ENCODE peak calls at places on chromosomes 5 and 9, in five cellular contexts. U, O, M, V and D are unnamed samples.

GRCh38 chr9:15253197-15253596 is 53.8 kb downstream of the TTC39B start:
- DNase-seq in U (no peak), O (no peak), M (no peak), V (no peak), D (no peak)

GRCh38 chr5:168350315-168350714 is 58.9 kb downstream of the WWC1 start:
- DNase-seq in U (no peak), O (no peak), M (no peak), V (no peak), D (no peak)

GRCh38 chr9:123360161-123361085 is 4.4 kb downstream of the CRB2 start:
- DNase-seq in U (peak), O (no peak), M (no peak), V (no peak), D (no peak)

GRCh38 chr9:120378680-120379079 is 201.3 kb downstream of the CDK5RAP2 start:
- DNase-seq in U (no peak), O (no peak), M (no peak), V (no peak), D (no peak)

GRCh38 chr5:169395136-169395535 is 94.2 kb upstream of the SLIT3 start:
- DNase-seq in U (no peak), O (peak), M (no peak), V (no peak), D (no peak)

GRCh38 chr5:10636363-10637142 is 72.7 kb downstream of the ANKRD33B start:
- DNase-seq in U (no peak), O (no peak), M (no peak), V (no peak), D (no peak)

GRCh38 chr5:38997579-38997978 is 76.6 kb downstream of the RICTOR start:
- DNase-seq in U (no peak), O (no peak), M (no peak), V (no peak), D (no peak)

GRCh38 chr9:18896531-18897179 is 136.4 kb downstream of the SAXO1 start:
- DNase-seq in U (no peak), O (peak), M (no peak), V (no peak), D (no peak)

GRCh38 chr9:72041369-72041768 is 19.0 kb downstream of the C9orf57 start:
- DNase-seq in U (no peak), O (no peak), M (no peak), V (no peak), D (no peak)

GRCh38 chr5:65041296-65042158 is 272.8 kb downstream of the CWC27 start:
- DNase-seq in U (no peak), O (no peak), M (no peak), V (no peak), D (no peak)

GRCh38 chr5:32285489-32286138 is 27.1 kb downstream of the MTMR12 start:
- DNase-seq in U (no peak), O (no peak), M (no peak), V (no peak), D (no peak)

GRCh38 chr9:121924700-121925099 is 168.4 kb downstream of the TTLL11 start:
- DNase-seq in U (no peak), O (no peak), M (no peak), V (no peak), D (no peak)

GRCh38 chr5:81922790-81923398 is 48.9 kb upstream of the ATG10 start:
- DNase-seq in U (no peak), O (no peak), M (no peak), V (no peak), D (no peak)

GRCh38 chr5:168031614-168032013 is 259.8 kb upstream of the WWC1 start:
- DNase-seq in U (no peak), O (no peak), M (no peak), V (no peak), D (no peak)

GRCh38 chr9:77374266-77374665 is 196.9 kb downstream of the VPS13A start:
- DNase-seq in U (no peak), O (no peak), M (no peak), V (no peak), D (no peak)

GRCh38 chr5:138601444-138601843 is 26.2 kb upstream of the HSPA9 start:
- DNase-seq in U (no peak), O (peak), M (no peak), V (no peak), D (no peak)

GRCh38 chr5:9845185-9845584 is 215.0 kb upstream of the TAS2R1 start:
- DNase-seq in U (no peak), O (no peak), M (no peak), V (no peak), D (no peak)

GRCh38 chr5:131423056-131423455 is 159.2 kb downstream of the CDC42SE2 start:
- DNase-seq in U (no peak), O (no peak), M (no peak), V (peak), D (no peak)

GRCh38 chr5:135560858-135561257 is 17.9 kb downstream of the CXCL14 start:
- DNase-seq in U (peak), O (peak), M (peak), V (peak), D (peak)

GRCh38 chr9:125525846-125526619 is 181.0 kb downstream of the MAPKAP1 start:
- DNase-seq in U (no peak), O (no peak), M (no peak), V (no peak), D (no peak)

GRCh38 chr9:136906251-136906650 is 19.9 kb downstream of the TRAF2 start:
- DNase-seq in U (no peak), O (no peak), M (no peak), V (no peak), D (no peak)

GRCh38 chr9:123335227-123335985 is 20.6 kb upstream of the CRB2 start:
- DNase-seq in U (no peak), O (peak), M (no peak), V (no peak), D (no peak)

GRCh38 chr9:120742951-120743416 is 28.7 kb upstream of the MEGF9 start:
- DNase-seq in U (no peak), O (peak), M (peak), V (peak), D (no peak)

GRCh38 chr9:12739014-12739413 is 35.8 kb upstream of the LURAP1L start:
- DNase-seq in U (no peak), O (peak), M (no peak), V (no peak), D (no peak)

GRCh38 chr9:129338701-129339445 is 160.8 kb upstream of the IER5L start:
- DNase-seq in U (no peak), O (no peak), M (no peak), V (no peak), D (no peak)

GRCh38 chr5:40877371-40877988 is 31.8 kb upstream of the C7 start:
- DNase-seq in U (no peak), O (peak), M (peak), V (no peak), D (no peak)

GRCh38 chr9:1869843-1870242 is 145.3 kb upstream of the SMARCA2 start:
- DNase-seq in U (peak), O (peak), M (peak), V (peak), D (no peak)

GRCh38 chr5:14816374-14816998 is 55.1 kb downstream of the ANKH start:
- DNase-seq in U (no peak), O (peak), M (no peak), V (no peak), D (no peak)

GRCh38 chr5:133921069-133921468 is 47.4 kb downstream of the C5orf15 start:
- DNase-seq in U (no peak), O (no peak), M (no peak), V (no peak), D (no peak)

GRCh38 chr9:99822596-99823391 is 1.1 kb downstream of the NR4A3 start:
- DNase-seq in U (peak), O (peak), M (no peak), V (peak), D (no peak)

GRCh38 chr9:116901260-116901659 is 214.2 kb downstream of the TRIM32 start:
- DNase-seq in U (no peak), O (peak), M (no peak), V (no peak), D (no peak)

GRCh38 chr5:131536211-131536826 is 98.7 kb downstream of the RAPGEF6 start:
- DNase-seq in U (no peak), O (no peak), M (no peak), V (no peak), D (no peak)

GRCh38 chr9:130201399-130201873 is 29.2 kb downstream of the NCS1 start:
- DNase-seq in U (no peak), O (no peak), M (no peak), V (no peak), D (no peak)

GRCh38 chr5:112125910-112126309 is 293.2 kb downstream of the EPB41L4A start:
- DNase-seq in U (no peak), O (no peak), M (no peak), V (no peak), D (no peak)

GRCh38 chr5:172370648-172371248 is 83.6 kb downstream of the SH3PXD2B start:
- DNase-seq in U (no peak), O (peak), M (peak), V (peak), D (no peak)

GRCh38 chr9:137970686-137971476 is 93.3 kb downstream of the CACNA1B start:
- DNase-seq in U (no peak), O (no peak), M (no peak), V (no peak), D (no peak)

GRCh38 chr5:73437126-73438047 is 11.2 kb downstream of the FOXD1 start:
- DNase-seq in U (no peak), O (peak), M (peak), V (peak), D (no peak)
- H3K4me3 ChIP-seq in U (peak), O (peak), M (peak), V (peak), D (peak)

DNA sequence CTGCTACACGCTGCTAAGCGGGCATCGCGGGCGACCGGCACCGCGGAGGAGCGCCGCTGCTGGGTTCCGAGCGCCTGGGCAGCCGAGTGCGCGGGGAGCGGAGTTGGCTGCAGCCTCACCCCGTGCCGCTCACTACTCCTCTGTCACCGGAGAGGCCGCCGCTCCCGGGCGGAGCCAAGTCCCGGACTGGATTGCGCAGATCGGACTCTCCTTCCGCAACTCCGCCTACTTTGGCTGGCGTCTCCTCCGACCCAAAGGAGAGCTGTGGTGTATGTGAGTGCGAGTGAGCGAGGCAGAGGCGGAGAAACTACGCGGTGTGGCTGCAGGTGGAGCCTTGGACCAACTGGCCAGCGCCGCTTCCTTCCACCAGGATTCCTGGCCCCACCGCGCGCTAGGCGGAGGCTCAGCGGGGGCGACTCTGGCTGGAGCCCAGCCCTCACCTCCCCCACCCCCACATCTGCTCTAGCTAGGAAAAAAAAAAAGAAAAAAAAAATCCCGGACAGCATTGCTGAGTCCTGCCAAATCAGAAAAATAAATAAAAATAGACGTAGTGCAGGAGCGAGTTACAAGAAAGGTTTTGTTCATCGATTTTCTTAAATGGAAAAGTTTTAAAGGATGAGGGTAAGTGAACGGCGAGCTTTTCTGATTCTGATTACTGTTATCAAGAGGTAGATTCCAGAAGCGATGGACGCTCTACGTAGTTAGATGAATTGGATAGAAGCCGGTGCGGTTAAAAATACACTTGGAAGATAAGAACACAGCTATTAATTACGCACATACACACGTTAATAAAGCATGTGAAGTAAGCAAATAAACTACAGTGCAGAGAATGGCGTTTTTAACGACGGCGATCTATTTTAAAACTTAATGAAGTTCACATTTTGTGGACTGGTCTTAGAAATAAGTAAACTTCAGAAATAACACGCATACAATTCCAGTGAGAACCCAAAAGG is at the start of gene SEMA6A:
- DNase-seq in U (peak), O (peak), M (peak), V (peak), D (peak)
- H3K27ac ChIP-seq in U (peak), O (peak), M (peak), V (peak), D (peak)

DNA sequence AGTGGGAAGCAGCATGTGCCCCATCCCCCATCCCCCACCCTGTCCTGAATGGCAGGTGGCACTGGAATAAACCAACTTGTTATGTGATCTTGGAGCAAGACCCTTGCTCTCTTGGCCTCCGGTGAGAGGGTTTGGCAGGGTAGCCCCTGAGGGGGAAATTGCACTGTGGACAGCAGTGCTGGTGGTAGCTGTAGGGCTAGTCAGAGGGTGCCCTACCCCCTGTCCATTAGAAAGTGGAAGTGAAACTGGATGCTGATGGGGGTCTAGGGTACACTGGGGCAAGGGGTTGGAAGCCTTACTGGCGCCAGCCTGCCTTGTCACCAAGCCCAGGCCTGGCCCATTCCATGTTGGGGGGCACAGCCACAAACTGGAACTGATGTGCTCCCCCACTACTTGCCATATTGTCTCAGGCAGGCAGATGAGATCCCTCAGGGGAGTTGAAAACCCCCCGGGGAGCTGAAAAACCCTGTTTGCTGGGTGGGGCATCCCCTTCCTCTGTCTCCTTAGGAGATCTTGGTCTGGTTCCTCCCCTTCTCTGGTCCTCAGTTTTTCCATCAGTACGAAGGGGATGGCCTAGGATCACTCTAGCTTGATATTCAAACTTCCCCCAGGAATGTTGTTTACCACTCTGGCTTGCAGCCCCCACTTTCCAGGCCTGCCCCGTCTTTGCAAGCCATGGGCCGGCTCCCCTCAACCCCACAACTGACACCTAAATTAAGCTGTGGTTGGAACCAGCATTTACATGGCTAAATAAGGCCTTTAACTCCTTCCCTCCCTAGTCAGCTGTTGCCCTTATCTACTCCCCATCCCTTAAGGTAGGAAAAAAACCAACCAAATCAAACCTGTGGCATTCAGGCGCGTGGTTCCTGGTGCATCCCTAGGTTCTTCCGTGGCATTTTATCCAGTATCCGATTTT is 14.4 kb upstream of the SYNPO start:
- DNase-seq in U (no peak), O (no peak), M (no peak), V (no peak), D (no peak)
- H3K4me3 ChIP-seq in U (no peak), O (no peak), M (peak), V (peak), D (peak)

GRCh38 chr9:114282507-114282906 is 40.4 kb upstream of the ORM1 start:
- DNase-seq in U (no peak), O (peak), M (no peak), V (no peak), D (no peak)
- H3K27ac ChIP-seq in U (no peak), O (peak), M (no peak), V (peak), D (no peak)

DNA sequence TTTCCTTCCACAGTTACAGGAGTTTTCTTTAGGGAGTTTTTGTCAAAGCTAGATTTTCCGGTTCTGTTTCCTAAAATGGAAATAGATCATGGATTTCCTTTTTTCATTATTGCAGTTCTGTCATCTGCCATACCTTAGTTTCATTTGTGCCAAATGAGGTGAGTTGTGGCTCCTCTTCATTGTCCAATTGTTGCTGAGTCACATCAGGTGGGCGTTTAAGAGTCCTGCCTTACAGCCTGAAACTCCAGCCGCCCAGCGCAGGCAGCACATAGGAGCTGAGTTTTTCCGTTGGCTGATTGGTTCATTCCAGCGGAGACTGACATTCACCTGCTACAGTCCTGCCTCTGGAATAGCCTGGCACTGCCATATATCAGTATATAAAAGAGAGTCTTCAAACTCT is 14.1 kb downstream of the SLC25A25 start:
- DNase-seq in U (no peak), O (peak), M (peak), V (no peak), D (no peak)
- H3K4me3 ChIP-seq in U (no peak), O (peak), M (no peak), V (no peak), D (no peak)

GRCh38 chr5:179323026-179323571 is 22.2 kb downstream of the ADAMTS2 start:
- DNase-seq in U (no peak), O (no peak), M (no peak), V (no peak), D (peak)

GRCh38 chr5:179326176-179326997 is 18.9 kb downstream of the ADAMTS2 start:
- DNase-seq in U (no peak), O (no peak), M (no peak), V (no peak), D (peak)

GRCh38 chr5:179325296-179326031 is 19.8 kb downstream of the ADAMTS2 start:
- DNase-seq in U (no peak), O (no peak), M (no peak), V (no peak), D (no peak)

GRCh38 chr5:179327026-179327735 is 18.1 kb downstream of the ADAMTS2 start:
- DNase-seq in U (no peak), O (no peak), M (no peak), V (no peak), D (no peak)

DNA sequence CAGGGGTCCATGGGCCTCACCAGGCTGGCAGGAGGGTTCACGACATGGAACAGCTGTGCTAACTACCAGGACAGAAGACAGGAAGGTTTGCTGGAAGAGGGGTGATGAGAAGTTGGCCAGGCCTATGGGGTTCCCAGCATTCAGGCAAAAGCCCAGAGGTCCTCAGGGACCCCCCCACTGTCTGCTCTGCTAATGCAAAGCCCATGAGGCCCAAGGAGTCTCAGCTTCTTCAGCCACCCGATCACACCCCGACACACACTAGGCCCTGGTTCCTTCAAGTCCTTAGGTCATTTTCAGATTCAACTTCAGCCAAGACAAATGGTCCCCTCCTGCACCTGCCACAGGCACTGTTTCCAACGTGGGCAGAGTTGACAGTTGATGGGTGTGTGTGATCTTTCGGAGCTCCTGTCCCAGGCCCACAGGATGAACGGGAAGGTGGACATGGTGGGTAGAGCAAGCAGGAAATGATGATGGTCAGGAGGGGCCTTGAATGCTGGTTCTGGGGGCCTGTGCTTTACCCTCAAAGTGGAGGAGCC is 20.4 kb downstream of the ADAMTS2 start:
- DNase-seq in U (no peak), O (no peak), M (no peak), V (no peak), D (no peak)
- H3K27ac ChIP-seq in U (no peak), O (no peak), M (no peak), V (no peak), D (no peak)

GRCh38 chr9:127185181-127185580 is 62.7 kb upstream of the ANGPTL2 start:
- DNase-seq in U (no peak), O (no peak), M (no peak), V (no peak), D (peak)

GRCh38 chr9:127185931-127186781 is 63.7 kb upstream of the ANGPTL2 start:
- DNase-seq in U (no peak), O (no peak), M (no peak), V (no peak), D (peak)

GRCh38 chr9:127186799-127187198 is 64.4 kb upstream of the ANGPTL2 start:
- DNase-seq in U (no peak), O (no peak), M (no peak), V (no peak), D (no peak)

GRCh38 chr9:127188396-127188795 is 66.0 kb upstream of the ANGPTL2 start:
- DNase-seq in U (no peak), O (no peak), M (no peak), V (no peak), D (no peak)

GRCh38 chr9:127187231-127187956 is 65.0 kb upstream of the ANGPTL2 start:
- DNase-seq in U (no peak), O (peak), M (peak), V (peak), D (peak)
- H3K4me3 ChIP-seq in U (no peak), O (no peak), M (peak), V (no peak), D (no peak)

GRCh38 chr9:133656211-133657119 is 20.3 kb downstream of the DBH start:
- DNase-seq in U (no peak), O (peak), M (no peak), V (no peak), D (no peak)
- H3K27ac ChIP-seq in U (no peak), O (no peak), M (no peak), V (no peak), D (no peak)

GRCh38 chr9:110126986-110127864 is 80.7 kb downstream of the C9orf152 start:
- DNase-seq in U (no peak), O (peak), M (no peak), V (no peak), D (peak)
- H3K4me3 ChIP-seq in U (no peak), O (no peak), M (no peak), V (no peak), D (peak)

GRCh38 chr9:131667576-131667975 is 72.3 kb downstream of the RAPGEF1 start:
- DNase-seq in U (no peak), O (no peak), M (no peak), V (no peak), D (no peak)

GRCh38 chr9:131666779-131667178 is 73.1 kb downstream of the RAPGEF1 start:
- DNase-seq in U (no peak), O (no peak), M (no peak), V (no peak), D (no peak)

GRCh38 chr9:131668439-131669233 is 71.2 kb downstream of the RAPGEF1 start:
- DNase-seq in U (no peak), O (peak), M (no peak), V (no peak), D (no peak)

GRCh38 chr9:131668057-131668438 is 71.8 kb downstream of the RAPGEF1 start:
- DNase-seq in U (no peak), O (no peak), M (no peak), V (no peak), D (no peak)

GRCh38 chr9:131666029-131666428 is 73.8 kb downstream of the RAPGEF1 start:
- DNase-seq in U (no peak), O (no peak), M (no peak), V (no peak), D (no peak)
- H3K27ac ChIP-seq in U (no peak), O (no peak), M (no peak), V (no peak), D (no peak)